ENCODE peak calls at places on chromosomes 6 and 20, in six cellular contexts. Y, U, E, I, R and H are unnamed samples.

GRCh38 chr6:168371989-168372711 is 52.6 kb upstream of the DACT2 start:
- DNase-seq in Y (no peak), U (no peak), E (no peak), I (no peak), R (no peak), H (no peak)

GRCh38 chr20:57439432-57439831 is 48.2 kb downstream of the RBM38 start:
- DNase-seq in Y (no peak), U (no peak), E (no peak), I (no peak), R (no peak), H (peak; percentile 88)

GRCh38 chr6:108737594-108738546 is 110.4 kb upstream of the ARMC2 start:
- DNase-seq in Y (peak; percentile 78), U (no peak), E (peak; percentile 99), I (peak; percentile 100), R (peak; percentile 15), H (no peak)

GRCh38 chr6:35359744-35360348 is 17.5 kb downstream of the PPARD start:
- DNase-seq in Y (no peak), U (no peak), E (peak; percentile 90), I (peak; percentile 32), R (no peak), H (no peak)

GRCh38 chr20:16187956-16188616 is 385.2 kb downstream of the KIF16B start:
- DNase-seq in Y (no peak), U (no peak), E (no peak), I (no peak), R (no peak), H (no peak)

GRCh38 chr20:63071541-63072181 is 64.9 kb upstream of the BHLHE23 start:
- DNase-seq in Y (peak; percentile 49), U (peak; percentile 36), E (peak; percentile 60), I (peak; percentile 55), R (peak; percentile 25), H (no peak)

GRCh38 chr20:2132461-2132901 is 30.9 kb downstream of the STK35 start:
- DNase-seq in Y (no peak), U (no peak), E (no peak), I (peak; percentile 77), R (no peak), H (no peak)

GRCh38 chr6:142900467-142900961 is 44.5 kb downstream of the HIVEP2 start:
- DNase-seq in Y (no peak), U (no peak), E (no peak), I (no peak), R (peak; percentile 34), H (no peak)

GRCh38 chr20:4896119-4896700 is 105.1 kb downstream of the SLC23A2 start:
- DNase-seq in Y (no peak), U (no peak), E (no peak), I (no peak), R (no peak), H (no peak)

GRCh38 chr20:50438986-50439407 is 71.2 kb upstream of the PTPN1 start:
- DNase-seq in Y (no peak), U (no peak), E (peak; percentile 66), I (peak; percentile 99), R (peak; percentile 40), H (no peak)

GRCh38 chr20:22379472-22379871 is 204.9 kb downstream of the FOXA2 start:
- DNase-seq in Y (no peak), U (no peak), E (peak; percentile 56), I (peak; percentile 100), R (no peak), H (no peak)